ENCODE peak calls at places on chromosome 13, in nine cellular contexts. H is transverse colon, Q is GM23338, A is esophagus muscularis mucosa, K is K562, J is H1, M is prostate gland, I is SK-N-SH, N is upper lobe of left lung. F is an unnamed sample.

GRCh38 chr13:94329754-94330551 is 149.5 kb downstream of the DCT start:
- DNase-seq in H (no peak), Q (no peak), A (peak; percentile 82), K (no peak), J (no peak), M (peak; percentile 9), I (no peak), N (no peak), F (no peak)

GRCh38 chr13:51795419-51795818 is 8.5 kb downstream of the DHRS12 start:
- DNase-seq in H (no peak), Q (no peak), A (no peak), K (no peak), J (no peak), M (no peak), I (no peak), N (no peak), F (no peak)

GRCh38 chr13:52833261-52833660 is 15.2 kb downstream of the PCDH8 start:
- DNase-seq in H (no peak), Q (no peak), A (no peak), K (no peak), J (no peak), M (no peak), I (no peak), N (no peak), F (no peak)

GRCh38 chr13:35992964-35993363 is 138.2 kb downstream of the DCLK1 start:
- DNase-seq in H (no peak), Q (no peak), A (no peak), K (no peak), J (no peak), M (no peak), I (no peak), N (no peak), F (no peak)

GRCh38 chr13:51240888-51241475 is 18.8 kb downstream of the FAM124A start:
- DNase-seq in H (no peak), Q (no peak), A (no peak), K (no peak), J (no peak), M (no peak), I (no peak), N (no peak), F (no peak)

GRCh38 chr13:40255551-40255950 is 410.9 kb downstream of the FOXO1 start:
- DNase-seq in H (no peak), Q (no peak), A (no peak), K (no peak), J (no peak), M (no peak), I (no peak), N (no peak), F (no peak)

GRCh38 chr13:27138457-27139093 is 33.0 kb downstream of the USP12 start:
- DNase-seq in H (no peak), Q (no peak), A (no peak), K (peak; percentile 29), J (no peak), M (no peak), I (no peak), N (no peak), F (no peak)

GRCh38 chr13:78602561-78603239 is 652 bp downstream of the POU4F1 start:
- DNase-seq in H (no peak), Q (peak; percentile 48), A (no peak), K (peak; percentile 20), J (no peak), M (no peak), I (no peak), N (peak; percentile 85), F (no peak)

GRCh38 chr13:66665991-66666390 is 564.1 kb downstream of the PCDH9 start:
- DNase-seq in H (no peak), Q (peak; percentile 30), A (no peak), K (no peak), J (no peak), M (peak; percentile 6), I (peak; percentile 46), N (peak; percentile 2), F (no peak)

GRCh38 chr13:35475960-35476943 is at the start of gene MAB21L1:
- DNase-seq in H (peak; percentile 9), Q (peak; percentile 49), A (no peak), K (no peak), J (no peak), M (peak; percentile 30), I (peak; percentile 90), N (peak; percentile 49), F (no peak)

GRCh38 chr13:39349391-39349790 is 253.6 kb downstream of the LHFPL6 start:
- DNase-seq in H (no peak), Q (no peak), A (no peak), K (no peak), J (no peak), M (no peak), I (no peak), N (no peak), F (no peak)

GRCh38 chr13:21050288-21051197 is 10.8 kb downstream of the LATS2 start:
- DNase-seq in H (no peak), Q (no peak), A (no peak), K (no peak), J (no peak), M (no peak), I (no peak), N (no peak), F (no peak)

GRCh38 chr13:41403983-41404382 is 53.4 kb upstream of the RGCC start:
- DNase-seq in H (no peak), Q (no peak), A (peak; percentile 21), K (no peak), J (no peak), M (no peak), I (no peak), N (no peak), F (no peak)

GRCh38 chr13:108629988-108630387 is 577 bp downstream of the MYO16 start:
- DNase-seq in H (no peak), Q (no peak), A (no peak), K (no peak), J (no peak), M (no peak), I (no peak), N (no peak), F (no peak)

GRCh38 chr13:102878491-102878890 is 32.7 kb downstream of the ERCC5 start:
- DNase-seq in H (no peak), Q (peak; percentile 18), A (no peak), K (no peak), J (no peak), M (no peak), I (no peak), N (no peak), F (no peak)

GRCh38 chr13:37905736-37906135 is 36.2 kb upstream of the TRPC4 start:
- DNase-seq in H (no peak), Q (no peak), A (no peak), K (no peak), J (no peak), M (no peak), I (no peak), N (no peak), F (no peak)

DNA sequence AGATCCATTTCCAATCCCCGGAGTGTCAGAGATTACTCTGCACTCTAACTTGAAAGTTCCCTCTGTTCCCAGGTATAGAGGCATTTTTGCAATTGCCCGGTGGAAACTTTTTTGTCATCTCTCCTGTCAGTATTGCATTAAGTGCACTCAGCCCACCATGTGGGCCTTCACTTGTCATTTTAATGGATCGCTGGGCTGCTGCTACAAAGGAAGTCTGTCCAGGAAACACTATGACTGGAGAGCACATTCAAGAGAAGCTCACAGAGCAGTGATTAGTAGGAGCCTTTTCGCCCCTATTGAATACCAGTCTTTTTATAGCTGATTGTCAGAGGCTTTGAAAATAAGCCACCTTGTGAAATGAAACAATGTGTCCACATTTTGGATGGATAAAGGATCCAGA is 181.0 kb downstream of the B3GLCT start:
- DNase-seq in H (no peak), Q (peak; percentile 21), A (no peak), K (no peak), J (no peak), M (no peak), I (no peak), N (no peak), F (no peak)
- TF ChIP-seq POLR2AphosphoS5 in H (no peak), Q (no peak), A (no peak), K (no peak), J (no peak), M (no peak), I (no peak), N (no peak), F (no peak)

DNA sequence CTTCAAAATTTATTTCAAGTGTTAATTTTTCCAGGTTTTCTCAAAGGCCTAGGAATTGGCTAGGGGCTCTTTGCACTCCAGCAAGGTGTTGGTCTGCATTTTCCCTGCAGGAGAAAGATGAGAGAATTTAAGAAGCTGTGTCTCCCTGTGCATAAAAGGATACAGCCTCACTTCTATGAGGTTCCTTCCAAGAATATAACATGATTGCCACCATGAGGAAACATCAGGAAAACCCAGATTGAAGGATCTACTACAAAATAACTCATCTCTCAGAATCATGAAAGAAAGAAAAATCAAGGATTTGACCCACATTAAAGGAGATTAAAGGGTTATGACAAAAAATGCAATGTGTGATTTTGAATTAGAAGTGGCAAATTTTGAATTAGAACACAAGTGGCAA is 69.9 kb downstream of the RUBCNL start:
- DNase-seq in H (no peak), Q (no peak), A (no peak), K (no peak), J (no peak), M (no peak), I (no peak), N (no peak), F (no peak)
- TF ChIP-seq CTCF in H (no peak), Q (no peak), A (no peak), K (peak; percentile 38), J (no peak), M (no peak), I (peak; percentile 31), N (no peak), F (no peak)

GRCh38 chr13:84894749-84895148 is 904.5 kb downstream of the SLITRK6 start:
- DNase-seq in H (no peak), Q (peak; percentile 24), A (no peak), K (no peak), J (no peak), M (no peak), I (no peak), N (peak; percentile 75), F (no peak)

DNA sequence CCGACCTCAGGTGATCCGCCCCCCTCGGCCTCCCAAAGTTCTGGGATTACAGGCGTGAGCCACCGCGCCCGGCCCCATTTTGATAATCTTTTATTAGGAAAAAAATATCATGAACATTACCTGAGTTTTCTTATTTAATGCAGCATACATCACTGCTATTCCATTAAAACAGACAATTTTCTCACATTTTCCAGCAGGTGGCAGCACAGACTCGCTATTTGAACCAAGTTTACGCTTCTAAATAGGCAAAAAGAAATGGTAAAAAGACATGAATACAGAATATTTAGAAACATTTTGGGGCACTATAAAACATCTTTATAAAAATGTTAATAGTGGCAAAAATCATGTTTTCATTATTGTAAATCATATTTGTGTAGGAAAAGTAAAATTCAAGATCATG is 903.1 kb downstream of the SLITRK6 start:
- DNase-seq in H (peak; percentile 11), Q (peak; percentile 71), A (no peak), K (peak; percentile 5), J (no peak), M (no peak), I (peak; percentile 51), N (peak; percentile 18), F (no peak)
- TF ChIP-seq POLR2AphosphoS5 in H (no peak), Q (no peak), A (no peak), K (no peak), J (no peak), M (no peak), I (no peak), N (no peak), F (no peak)

DNA sequence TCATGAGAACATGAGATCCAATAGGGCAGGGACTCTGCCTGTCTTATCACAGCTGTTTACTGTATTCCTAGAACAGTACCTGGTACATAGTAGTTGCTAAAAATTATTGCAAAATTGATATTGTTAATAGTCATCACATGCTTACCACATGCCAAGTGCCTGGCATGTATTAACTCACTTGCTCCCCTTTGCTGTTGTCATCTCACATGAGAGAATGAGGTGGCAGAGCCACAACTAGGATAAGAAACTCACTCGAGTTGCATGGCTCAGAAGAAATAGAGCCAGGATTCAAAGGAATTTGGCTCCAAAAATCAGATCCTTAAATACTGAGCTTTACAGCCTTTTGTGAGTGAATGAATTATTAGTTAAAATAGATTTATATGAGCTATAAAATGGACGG is 42.6 kb downstream of the B3GLCT start:
- DNase-seq in H (no peak), Q (no peak), A (no peak), K (no peak), J (no peak), M (no peak), I (no peak), N (no peak), F (no peak)
- TF ChIP-seq CTCF in H (no peak), Q (no peak), A (no peak), K (no peak), J (no peak), M (no peak), I (no peak), N (no peak), F (no peak)